ENCODE peak calls at places on chromosomes 2 and 18, in ten cellular contexts. D is testis, A is T follicular helper cell, H is GM20000, L is mesenteric fat pad, O is anterior cingulate cortex, X is hippocampal formation, Q is amniotic stem cell, Y is T-cell, C is neural crest cell. F is an unnamed sample.

GRCh38 chr2:40103163-40103562 is 324.1 kb upstream of the THUMPD2 start:
- DNase-seq in D (no peak), A (no peak), H (no peak), L (no peak), O (no peak), X (no peak), Q (no peak), Y (no peak), C (no peak), F (no peak)

GRCh38 chr2:234533631-234534030 is 36.8 kb upstream of the ARL4C start:
- DNase-seq in D (no peak), A (no peak), H (no peak), L (no peak), O (no peak), X (no peak), Q (no peak), Y (no peak), C (peak), F (no peak)

GRCh38 chr2:69385443-69386151 is 1.4 kb downstream of the GFPT1 start:
- DNase-seq in D (no peak), A (no peak), H (no peak), L (no peak), O (no peak), X (no peak), Q (no peak), Y (no peak), C (no peak), F (no peak)

GRCh38 chr2:238024986-238025385 is 35.8 kb upstream of the SCLY start:
- DNase-seq in D (no peak), A (no peak), H (no peak), L (no peak), O (no peak), X (no peak), Q (no peak), Y (no peak), C (no peak), F (peak)

GRCh38 chr2:86105252-86105968 is at the start of gene POLR1A:
- DNase-seq in D (peak), A (peak), H (peak), L (peak), O (peak), X (peak), Q (peak), Y (peak), C (peak), F (peak)

GRCh38 chr2:120014231-120014990 is 1.5 kb downstream of the EPB41L5 start:
- DNase-seq in D (no peak), A (no peak), H (no peak), L (no peak), O (no peak), X (no peak), Q (no peak), Y (no peak), C (no peak), F (no peak)

GRCh38 chr2:129903586-129904425 is 75.7 kb upstream of the RAB6C start:
- DNase-seq in D (no peak), A (no peak), H (no peak), L (peak), O (peak), X (no peak), Q (no peak), Y (no peak), C (no peak), F (no peak)

GRCh38 chr2:64951306-64951953 is 37.8 kb upstream of the SLC1A4 start:
- DNase-seq in D (no peak), A (no peak), H (no peak), L (no peak), O (no peak), X (no peak), Q (no peak), Y (no peak), C (no peak), F (no peak)

GRCh38 chr2:161418275-161418714 is 2.2 kb downstream of the TBR1 start:
- DNase-seq in D (no peak), A (no peak), H (peak), L (no peak), O (no peak), X (no peak), Q (no peak), Y (no peak), C (no peak), F (no peak)

GRCh38 chr2:203177361-203177760 is 61.5 kb upstream of the CYP20A1 start:
- DNase-seq in D (no peak), A (no peak), H (no peak), L (no peak), O (no peak), X (no peak), Q (no peak), Y (no peak), C (no peak), F (no peak)

GRCh38 chr2:37786854-37787253 is 115.4 kb upstream of the CDC42EP3 start:
- DNase-seq in D (no peak), A (no peak), H (no peak), L (no peak), O (no peak), X (no peak), Q (no peak), Y (no peak), C (no peak), F (no peak)

GRCh38 chr18:34978953-34979608 is 62.1 kb upstream of the MAPRE2 start:
- DNase-seq in D (peak), A (peak), H (peak), L (no peak), O (peak), X (peak), Q (peak), Y (peak), C (peak), F (peak)

GRCh38 chr18:48623468-48624220 is 84.8 kb downstream of the CTIF start:
- DNase-seq in D (no peak), A (no peak), H (no peak), L (no peak), O (no peak), X (no peak), Q (peak), Y (no peak), C (no peak), F (no peak)

GRCh38 chr18:8029731-8030130 is 462.6 kb downstream of the PTPRM start:
- DNase-seq in D (no peak), A (no peak), H (no peak), L (no peak), O (no peak), X (no peak), Q (no peak), Y (no peak), C (no peak), F (no peak)

GRCh38 chr2:135952891-135953290 is 32.5 kb downstream of the DARS1 start:
- DNase-seq in D (no peak), A (no peak), H (no peak), L (no peak), O (no peak), X (no peak), Q (no peak), Y (no peak), C (no peak), F (no peak)

GRCh38 chr2:28128281-28128950 is 237.9 kb downstream of the BABAM2 start:
- DNase-seq in D (no peak), A (no peak), H (no peak), L (no peak), O (no peak), X (no peak), Q (no peak), Y (no peak), C (no peak), F (no peak)

GRCh38 chr2:84424152-84424551 is 34.9 kb downstream of the SUCLG1 start:
- DNase-seq in D (no peak), A (no peak), H (no peak), L (no peak), O (no peak), X (peak), Q (peak), Y (no peak), C (no peak), F (no peak)

GRCh38 chr2:122193622-122194021 is 438.2 kb downstream of the TSN start:
- DNase-seq in D (no peak), A (no peak), H (no peak), L (no peak), O (no peak), X (no peak), Q (no peak), Y (no peak), C (no peak), F (no peak)

GRCh38 chr2:236101311-236101950 is 66.8 kb downstream of the GBX2 start:
- DNase-seq in D (no peak), A (no peak), H (no peak), L (no peak), O (no peak), X (no peak), Q (no peak), Y (no peak), C (no peak), F (no peak)

GRCh38 chr2:219368690-219369108 is 19.0 kb downstream of the DNPEP start:
- DNase-seq in D (no peak), A (no peak), H (no peak), L (no peak), O (no peak), X (no peak), Q (peak), Y (no peak), C (no peak), F (no peak)

GRCh38 chr2:6828299-6828584 is 37.5 kb downstream of the CMPK2 start:
- DNase-seq in D (no peak), A (no peak), H (no peak), L (no peak), O (no peak), X (peak), Q (peak), Y (no peak), C (no peak), F (no peak)

GRCh38 chr2:189803431-189803830 is 19.2 kb downstream of the PMS1 start:
- DNase-seq in D (peak), A (no peak), H (no peak), L (no peak), O (no peak), X (no peak), Q (no peak), Y (no peak), C (no peak), F (no peak)

GRCh38 chr2:13009027-13009426 is 292.3 kb downstream of the TRIB2 start:
- DNase-seq in D (no peak), A (no peak), H (no peak), L (no peak), O (no peak), X (no peak), Q (no peak), Y (no peak), C (no peak), F (no peak)

GRCh38 chr18:23422751-23423418 is 30.2 kb upstream of the RIOK3 start:
- DNase-seq in D (no peak), A (no peak), H (peak), L (no peak), O (no peak), X (no peak), Q (no peak), Y (peak), C (no peak), F (no peak)